ENCODE peak calls at places on chromosome 7, in eight cellular contexts. One of them, this sample, is unnamed.

GRCh38 chr7:68216046-68216445 is 1219.4 kb downstream of the TYW1 start:
- DNase-seq in K562: no peak
- DNase-seq in HFF-Myc: no peak
- DNase-seq in astrocyte of the spinal cord: no peak
- DNase-seq in cardiac muscle cell: peak
- DNase-seq in choroid plexus epithelial cell: no peak
- DNase-seq in upper lobe of right lung: no peak
- DNase-seq in CD8-positive, alpha-beta T cell: no peak
- DNase-seq in this sample: no peak

GRCh38 chr7:133027397-133027796 is 54.5 kb downstream of the CHCHD3 start:
- DNase-seq in K562: no peak
- DNase-seq in HFF-Myc: no peak
- DNase-seq in astrocyte of the spinal cord: no peak
- DNase-seq in cardiac muscle cell: no peak
- DNase-seq in choroid plexus epithelial cell: no peak
- DNase-seq in upper lobe of right lung: no peak
- DNase-seq in CD8-positive, alpha-beta T cell: no peak
- DNase-seq in this sample: no peak

GRCh38 chr7:84060760-84061261 is 133.8 kb downstream of the SEMA3A start:
- DNase-seq in K562: no peak
- DNase-seq in HFF-Myc: no peak
- DNase-seq in astrocyte of the spinal cord: peak
- DNase-seq in cardiac muscle cell: peak
- DNase-seq in choroid plexus epithelial cell: peak
- DNase-seq in upper lobe of right lung: no peak
- DNase-seq in CD8-positive, alpha-beta T cell: no peak
- DNase-seq in this sample: peak

GRCh38 chr7:52920977-52921376 is 114.5 kb upstream of the POM121L12 start:
- DNase-seq in K562: no peak
- DNase-seq in HFF-Myc: no peak
- DNase-seq in astrocyte of the spinal cord: no peak
- DNase-seq in cardiac muscle cell: no peak
- DNase-seq in choroid plexus epithelial cell: no peak
- DNase-seq in upper lobe of right lung: no peak
- DNase-seq in CD8-positive, alpha-beta T cell: no peak
- DNase-seq in this sample: no peak

GRCh38 chr7:130278892-130279690 is 12.4 kb downstream of the CPA2 start:
- DNase-seq in K562: no peak
- DNase-seq in HFF-Myc: no peak
- DNase-seq in astrocyte of the spinal cord: peak
- DNase-seq in cardiac muscle cell: peak
- DNase-seq in choroid plexus epithelial cell: peak
- DNase-seq in upper lobe of right lung: no peak
- DNase-seq in CD8-positive, alpha-beta T cell: no peak
- DNase-seq in this sample: peak

GRCh38 chr7:120941064-120941463 is 9.5 kb upstream of the ING3 start:
- DNase-seq in K562: no peak
- DNase-seq in HFF-Myc: no peak
- DNase-seq in astrocyte of the spinal cord: no peak
- DNase-seq in cardiac muscle cell: peak
- DNase-seq in choroid plexus epithelial cell: peak
- DNase-seq in upper lobe of right lung: no peak
- DNase-seq in CD8-positive, alpha-beta T cell: no peak
- DNase-seq in this sample: no peak

GRCh38 chr7:137025469-137026175 is 157.2 kb downstream of the CHRM2 start:
- DNase-seq in K562: no peak
- DNase-seq in HFF-Myc: no peak
- DNase-seq in astrocyte of the spinal cord: peak
- DNase-seq in cardiac muscle cell: peak
- DNase-seq in choroid plexus epithelial cell: peak
- DNase-seq in upper lobe of right lung: no peak
- DNase-seq in CD8-positive, alpha-beta T cell: no peak
- DNase-seq in this sample: peak

GRCh38 chr7:12130664-12131063 is 80.4 kb upstream of the TMEM106B start:
- DNase-seq in K562: no peak
- DNase-seq in HFF-Myc: no peak
- DNase-seq in astrocyte of the spinal cord: peak
- DNase-seq in cardiac muscle cell: no peak
- DNase-seq in choroid plexus epithelial cell: no peak
- DNase-seq in upper lobe of right lung: no peak
- DNase-seq in CD8-positive, alpha-beta T cell: no peak
- DNase-seq in this sample: peak

GRCh38 chr7:5041047-5041446 is 4.6 kb upstream of the RBAK start:
- DNase-seq in K562: no peak
- DNase-seq in HFF-Myc: no peak
- DNase-seq in astrocyte of the spinal cord: no peak
- DNase-seq in cardiac muscle cell: no peak
- DNase-seq in choroid plexus epithelial cell: no peak
- DNase-seq in upper lobe of right lung: no peak
- DNase-seq in CD8-positive, alpha-beta T cell: no peak
- DNase-seq in this sample: no peak

GRCh38 chr7:74454948-74455804 is 1.5 kb downstream of the GTF2IRD1 start:
- DNase-seq in K562: no peak
- DNase-seq in HFF-Myc: no peak
- DNase-seq in astrocyte of the spinal cord: no peak
- DNase-seq in cardiac muscle cell: no peak
- DNase-seq in choroid plexus epithelial cell: no peak
- DNase-seq in upper lobe of right lung: no peak
- DNase-seq in CD8-positive, alpha-beta T cell: no peak
- DNase-seq in this sample: no peak

GRCh38 chr7:73811760-73812168 is 19.0 kb upstream of the CLDN4 start:
- DNase-seq in K562: peak
- DNase-seq in HFF-Myc: no peak
- DNase-seq in astrocyte of the spinal cord: peak
- DNase-seq in cardiac muscle cell: peak
- DNase-seq in choroid plexus epithelial cell: peak
- DNase-seq in upper lobe of right lung: peak
- DNase-seq in CD8-positive, alpha-beta T cell: peak
- DNase-seq in this sample: peak

GRCh38 chr7:41478187-41478586 is 224.7 kb downstream of the INHBA start:
- DNase-seq in K562: no peak
- DNase-seq in HFF-Myc: no peak
- DNase-seq in astrocyte of the spinal cord: no peak
- DNase-seq in cardiac muscle cell: peak
- DNase-seq in choroid plexus epithelial cell: no peak
- DNase-seq in upper lobe of right lung: no peak
- DNase-seq in CD8-positive, alpha-beta T cell: no peak
- DNase-seq in this sample: no peak

GRCh38 chr7:146262527-146262926 is 145.9 kb downstream of the CNTNAP2 start:
- DNase-seq in K562: no peak
- DNase-seq in HFF-Myc: no peak
- DNase-seq in astrocyte of the spinal cord: no peak
- DNase-seq in cardiac muscle cell: no peak
- DNase-seq in choroid plexus epithelial cell: no peak
- DNase-seq in upper lobe of right lung: no peak
- DNase-seq in CD8-positive, alpha-beta T cell: no peak
- DNase-seq in this sample: no peak

GRCh38 chr7:33806284-33807157 is 98.8 kb upstream of the BMPER start:
- DNase-seq in K562: no peak
- DNase-seq in HFF-Myc: no peak
- DNase-seq in astrocyte of the spinal cord: peak
- DNase-seq in cardiac muscle cell: peak
- DNase-seq in choroid plexus epithelial cell: peak
- DNase-seq in upper lobe of right lung: no peak
- DNase-seq in CD8-positive, alpha-beta T cell: no peak
- DNase-seq in this sample: peak

GRCh38 chr7:30596043-30596641 is 1.5 kb downstream of the GARS1 start:
- DNase-seq in K562: no peak
- DNase-seq in HFF-Myc: no peak
- DNase-seq in astrocyte of the spinal cord: peak
- DNase-seq in cardiac muscle cell: peak
- DNase-seq in choroid plexus epithelial cell: peak
- DNase-seq in upper lobe of right lung: no peak
- DNase-seq in CD8-positive, alpha-beta T cell: no peak
- DNase-seq in this sample: peak

GRCh38 chr7:159059629-159060028 is 85.0 kb downstream of the VIPR2 start:
- DNase-seq in K562: no peak
- DNase-seq in HFF-Myc: no peak
- DNase-seq in astrocyte of the spinal cord: no peak
- DNase-seq in cardiac muscle cell: no peak
- DNase-seq in choroid plexus epithelial cell: no peak
- DNase-seq in upper lobe of right lung: no peak
- DNase-seq in CD8-positive, alpha-beta T cell: no peak
- DNase-seq in this sample: no peak

GRCh38 chr7:31688347-31688746 is 1.3 kb downstream of the PPP1R17 start:
- DNase-seq in K562: no peak
- DNase-seq in HFF-Myc: no peak
- DNase-seq in astrocyte of the spinal cord: no peak
- DNase-seq in cardiac muscle cell: no peak
- DNase-seq in choroid plexus epithelial cell: no peak
- DNase-seq in upper lobe of right lung: no peak
- DNase-seq in CD8-positive, alpha-beta T cell: no peak
- DNase-seq in this sample: no peak

GRCh38 chr7:39299695-39300094 is 266.5 kb upstream of the YAE1 start:
- DNase-seq in K562: no peak
- DNase-seq in HFF-Myc: no peak
- DNase-seq in astrocyte of the spinal cord: no peak
- DNase-seq in cardiac muscle cell: no peak
- DNase-seq in choroid plexus epithelial cell: no peak
- DNase-seq in upper lobe of right lung: no peak
- DNase-seq in CD8-positive, alpha-beta T cell: no peak
- DNase-seq in this sample: no peak

DNA sequence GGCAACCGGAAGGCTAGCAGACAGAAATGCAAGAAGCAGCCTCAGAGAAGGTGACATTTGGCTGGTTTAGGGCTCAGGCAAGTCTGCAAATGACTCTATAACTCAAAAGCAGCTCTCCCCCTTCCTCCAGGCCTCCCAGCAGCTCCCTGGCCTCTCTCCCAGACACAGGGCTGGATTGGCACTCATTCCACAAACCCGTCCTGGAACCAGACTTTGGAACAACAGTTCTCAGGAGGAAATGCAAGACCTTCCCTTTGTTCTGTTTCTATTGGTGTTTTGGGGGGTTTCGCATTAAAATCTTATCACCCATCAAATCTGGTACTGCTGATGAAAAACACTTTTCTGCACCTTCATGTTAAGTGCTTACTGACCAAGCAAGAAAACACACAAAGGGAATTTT is 40.3 kb upstream of the EFCAB10 start:
- DNase-seq in K562: no peak
- DNase-seq in HFF-Myc: no peak
- DNase-seq in astrocyte of the spinal cord: peak
- DNase-seq in cardiac muscle cell: peak
- DNase-seq in choroid plexus epithelial cell: no peak
- DNase-seq in upper lobe of right lung: peak
- DNase-seq in CD8-positive, alpha-beta T cell: no peak
- DNase-seq in this sample: peak
- H3K4me3 ChIP-seq in K562: no peak
- H3K4me3 ChIP-seq in HFF-Myc: no peak
- H3K4me3 ChIP-seq in astrocyte of the spinal cord: no peak
- H3K4me3 ChIP-seq in cardiac muscle cell: no peak
- H3K4me3 ChIP-seq in choroid plexus epithelial cell: no peak
- H3K4me3 ChIP-seq in upper lobe of right lung: no peak
- H3K4me3 ChIP-seq in CD8-positive, alpha-beta T cell: no peak
- H3K4me3 ChIP-seq in this sample: no peak

DNA sequence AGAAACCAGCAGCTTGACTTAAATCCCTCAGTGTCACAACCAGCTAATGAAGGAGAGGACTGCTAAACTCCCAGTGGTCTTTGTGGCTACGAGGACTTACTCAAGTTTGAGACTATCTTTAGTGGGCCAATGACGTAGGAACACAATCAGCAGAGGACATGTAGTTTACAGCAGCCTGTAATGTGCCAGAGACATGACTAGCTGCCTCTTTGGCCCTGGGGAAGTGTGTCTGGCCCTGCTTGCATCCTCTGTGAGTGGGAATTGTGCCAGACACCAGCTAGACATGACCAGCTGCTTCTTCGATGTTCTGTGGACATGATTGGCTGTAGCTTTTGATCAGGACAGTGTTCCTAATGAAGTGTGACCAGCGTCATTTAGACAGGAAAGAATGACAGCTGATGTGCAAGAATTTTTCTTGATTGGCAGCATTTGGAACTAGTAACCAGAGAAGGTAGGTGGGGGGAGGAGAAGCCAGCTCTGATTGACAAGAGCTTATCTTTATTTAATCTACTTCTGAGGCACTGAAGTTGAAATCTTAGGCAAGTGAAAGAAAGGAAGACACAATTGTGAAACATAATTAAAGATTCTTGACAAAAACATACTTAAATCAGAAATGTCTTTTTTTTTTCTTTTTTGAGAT is 141.8 kb downstream of the AUTS2 start:
- DNase-seq in K562: no peak
- DNase-seq in HFF-Myc: peak
- DNase-seq in astrocyte of the spinal cord: peak
- DNase-seq in cardiac muscle cell: peak
- DNase-seq in choroid plexus epithelial cell: peak
- DNase-seq in upper lobe of right lung: no peak
- DNase-seq in CD8-positive, alpha-beta T cell: no peak
- DNase-seq in this sample: no peak
- H3K4me3 ChIP-seq in K562: no peak
- H3K4me3 ChIP-seq in HFF-Myc: no peak
- H3K4me3 ChIP-seq in astrocyte of the spinal cord: no peak
- H3K4me3 ChIP-seq in cardiac muscle cell: no peak
- H3K4me3 ChIP-seq in choroid plexus epithelial cell: no peak
- H3K4me3 ChIP-seq in upper lobe of right lung: no peak
- H3K4me3 ChIP-seq in CD8-positive, alpha-beta T cell: no peak
- H3K4me3 ChIP-seq in this sample: no peak

GRCh38 chr7:148335790-148336189 is 254.8 kb upstream of the C7orf33 start:
- DNase-seq in K562: no peak
- DNase-seq in HFF-Myc: no peak
- DNase-seq in astrocyte of the spinal cord: no peak
- DNase-seq in cardiac muscle cell: no peak
- DNase-seq in choroid plexus epithelial cell: no peak
- DNase-seq in upper lobe of right lung: no peak
- DNase-seq in CD8-positive, alpha-beta T cell: no peak
- DNase-seq in this sample: no peak
- H3K4me3 ChIP-seq in K562: no peak
- H3K4me3 ChIP-seq in HFF-Myc: no peak
- H3K4me3 ChIP-seq in astrocyte of the spinal cord: no peak
- H3K4me3 ChIP-seq in cardiac muscle cell: no peak
- H3K4me3 ChIP-seq in choroid plexus epithelial cell: no peak
- H3K4me3 ChIP-seq in upper lobe of right lung: no peak
- H3K4me3 ChIP-seq in CD8-positive, alpha-beta T cell: no peak
- H3K4me3 ChIP-seq in this sample: no peak

GRCh38 chr7:102888561-102889233 is 24.1 kb upstream of the LRRC17 start:
- DNase-seq in K562: no peak
- DNase-seq in HFF-Myc: no peak
- DNase-seq in astrocyte of the spinal cord: no peak
- DNase-seq in cardiac muscle cell: no peak
- DNase-seq in choroid plexus epithelial cell: no peak
- DNase-seq in upper lobe of right lung: no peak
- DNase-seq in CD8-positive, alpha-beta T cell: no peak
- DNase-seq in this sample: peak

DNA sequence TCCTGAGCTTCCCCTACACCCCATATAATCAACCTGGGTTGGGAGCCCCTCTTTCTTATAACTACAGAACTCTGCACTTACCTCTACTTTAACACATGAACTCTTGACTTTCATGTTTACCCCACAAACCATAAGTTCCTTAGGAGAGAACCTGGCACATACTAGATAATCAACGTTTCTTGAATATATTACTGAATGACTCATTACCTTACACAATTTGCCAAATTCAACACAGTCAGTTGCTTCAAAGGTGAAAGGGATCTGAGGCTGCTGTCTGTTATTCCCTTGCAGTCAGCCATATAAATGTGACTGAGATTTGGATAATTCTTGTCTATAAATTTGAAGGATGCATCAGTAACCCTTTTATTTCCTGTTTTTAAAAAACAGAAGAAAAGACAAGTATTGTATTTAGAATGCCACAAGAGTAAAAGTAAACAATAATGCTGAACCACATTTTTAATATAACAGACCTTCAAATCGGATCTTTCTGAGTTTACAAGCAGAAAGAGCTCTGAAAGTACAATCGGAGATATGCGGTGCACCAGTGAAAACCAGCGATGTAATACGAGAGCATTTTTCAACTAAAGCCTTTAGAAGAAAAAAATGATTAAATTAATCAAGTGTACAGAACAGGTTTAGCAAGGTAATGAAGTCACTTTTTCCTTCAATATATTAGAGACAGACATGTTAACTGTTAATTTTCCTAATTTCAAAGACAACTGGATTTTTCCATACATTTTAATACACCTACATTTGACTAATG is 29.5 kb upstream of the LRRC17 start:
- DNase-seq in K562: no peak
- DNase-seq in HFF-Myc: no peak
- DNase-seq in astrocyte of the spinal cord: peak
- DNase-seq in cardiac muscle cell: peak
- DNase-seq in choroid plexus epithelial cell: peak
- DNase-seq in upper lobe of right lung: no peak
- DNase-seq in CD8-positive, alpha-beta T cell: no peak
- DNase-seq in this sample: no peak
- H3K4me3 ChIP-seq in K562: no peak
- H3K4me3 ChIP-seq in HFF-Myc: no peak
- H3K4me3 ChIP-seq in astrocyte of the spinal cord: no peak
- H3K4me3 ChIP-seq in cardiac muscle cell: no peak
- H3K4me3 ChIP-seq in choroid plexus epithelial cell: no peak
- H3K4me3 ChIP-seq in upper lobe of right lung: no peak
- H3K4me3 ChIP-seq in CD8-positive, alpha-beta T cell: no peak
- H3K4me3 ChIP-seq in this sample: no peak